ENCODE peak calls at places on chromosomes 2 and 18, in nine cellular contexts. One of them, this sample, is unnamed. For H3K4me1, the result is how much of the 10 kb centered on the place peaks cover.

GRCh38 chr2:47639469-47639868 is 143.5 kb upstream of the MSH6 start:
- DNase-seq in CD8-positive, alpha-beta memory T cell: no peak
- DNase-seq in H9: no peak
- DNase-seq in prostate gland: no peak
- DNase-seq in H1: no peak
- DNase-seq in mammary epithelial cell: no peak
- DNase-seq in small intestine: peak
- DNase-seq in suprapubic skin: no peak
- DNase-seq in IMR-90: no peak
- DNase-seq in this sample: no peak

GRCh38 chr18:45174755-45175154 is 440.5 kb upstream of the SLC14A2 start:
- DNase-seq in H1: no peak
- DNase-seq in suprapubic skin: no peak
- DNase-seq in mammary epithelial cell: no peak
- DNase-seq in small intestine: no peak
- DNase-seq in CD8-positive, alpha-beta memory T cell: no peak
- DNase-seq in IMR-90: no peak
- DNase-seq in H9: no peak
- DNase-seq in prostate gland: no peak
- DNase-seq in this sample: no peak

GRCh38 chr2:5693288-5694015 is 1.3 kb downstream of the SOX11 start:
- DNase-seq in prostate gland: no peak
- DNase-seq in H1: no peak
- DNase-seq in H9: peak
- DNase-seq in CD8-positive, alpha-beta memory T cell: no peak
- DNase-seq in suprapubic skin: no peak
- DNase-seq in mammary epithelial cell: peak
- DNase-seq in small intestine: no peak
- DNase-seq in IMR-90: peak
- DNase-seq in this sample: no peak

GRCh38 chr2:63831176-63831575 is 10.5 kb upstream of the UGP2 start:
- DNase-seq in H9: no peak
- DNase-seq in prostate gland: no peak
- DNase-seq in small intestine: no peak
- DNase-seq in mammary epithelial cell: no peak
- DNase-seq in H1: no peak
- DNase-seq in suprapubic skin: no peak
- DNase-seq in IMR-90: no peak
- DNase-seq in CD8-positive, alpha-beta memory T cell: no peak
- DNase-seq in this sample: no peak

GRCh38 chr18:11112218-11112750 is 37.1 kb downstream of the PIEZO2 start:
- DNase-seq in suprapubic skin: no peak
- DNase-seq in mammary epithelial cell: no peak
- DNase-seq in CD8-positive, alpha-beta memory T cell: no peak
- DNase-seq in prostate gland: no peak
- DNase-seq in H9: no peak
- DNase-seq in small intestine: no peak
- DNase-seq in H1: no peak
- DNase-seq in IMR-90: peak
- DNase-seq in this sample: no peak

GRCh38 chr2:21024198-21024597 is 19.7 kb downstream of the APOB start:
- DNase-seq in suprapubic skin: no peak
- DNase-seq in mammary epithelial cell: no peak
- DNase-seq in IMR-90: no peak
- DNase-seq in CD8-positive, alpha-beta memory T cell: no peak
- DNase-seq in H9: no peak
- DNase-seq in prostate gland: no peak
- DNase-seq in H1: no peak
- DNase-seq in small intestine: no peak
- DNase-seq in this sample: no peak

GRCh38 chr2:76180676-76181075 is 470.0 kb upstream of the GCFC2 start:
- DNase-seq in H9: no peak
- DNase-seq in mammary epithelial cell: no peak
- DNase-seq in small intestine: no peak
- DNase-seq in suprapubic skin: no peak
- DNase-seq in CD8-positive, alpha-beta memory T cell: no peak
- DNase-seq in IMR-90: no peak
- DNase-seq in H1: no peak
- DNase-seq in prostate gland: no peak
- DNase-seq in this sample: no peak

GRCh38 chr2:190497428-190497827 is 37.1 kb downstream of the NEMP2 start:
- DNase-seq in CD8-positive, alpha-beta memory T cell: no peak
- DNase-seq in H1: no peak
- DNase-seq in H9: no peak
- DNase-seq in suprapubic skin: no peak
- DNase-seq in small intestine: no peak
- DNase-seq in prostate gland: no peak
- DNase-seq in mammary epithelial cell: peak
- DNase-seq in IMR-90: no peak
- DNase-seq in this sample: no peak

GRCh38 chr2:48315847-48316194 is 214.1 kb upstream of the STON1 start:
- DNase-seq in H1: no peak
- DNase-seq in IMR-90: no peak
- DNase-seq in CD8-positive, alpha-beta memory T cell: peak
- DNase-seq in mammary epithelial cell: peak
- DNase-seq in suprapubic skin: no peak
- DNase-seq in prostate gland: no peak
- DNase-seq in small intestine: peak
- DNase-seq in H9: peak
- DNase-seq in this sample: no peak

GRCh38 chr2:224957540-224958465 is 84.5 kb downstream of the DOCK10 start:
- DNase-seq in small intestine: no peak
- DNase-seq in mammary epithelial cell: no peak
- DNase-seq in prostate gland: no peak
- DNase-seq in H9: no peak
- DNase-seq in H1: no peak
- DNase-seq in suprapubic skin: no peak
- DNase-seq in IMR-90: no peak
- DNase-seq in CD8-positive, alpha-beta memory T cell: no peak
- DNase-seq in this sample: no peak

GRCh38 chr18:77132369-77133050 is at the start of gene MBP:
- DNase-seq in small intestine: peak
- DNase-seq in IMR-90: no peak
- DNase-seq in CD8-positive, alpha-beta memory T cell: peak
- DNase-seq in H9: peak
- DNase-seq in suprapubic skin: no peak
- DNase-seq in mammary epithelial cell: peak
- DNase-seq in prostate gland: peak
- DNase-seq in H1: no peak
- DNase-seq in this sample: peak

GRCh38 chr2:66440692-66441091 is 5.8 kb downstream of the MEIS1 start:
- DNase-seq in small intestine: no peak
- DNase-seq in IMR-90: no peak
- DNase-seq in suprapubic skin: no peak
- DNase-seq in CD8-positive, alpha-beta memory T cell: no peak
- DNase-seq in prostate gland: no peak
- DNase-seq in H9: no peak
- DNase-seq in H1: no peak
- DNase-seq in mammary epithelial cell: no peak
- DNase-seq in this sample: peak

GRCh38 chr2:239523944-239524310 is 123.1 kb upstream of the HDAC4 start:
- DNase-seq in IMR-90: no peak
- DNase-seq in small intestine: no peak
- DNase-seq in H1: no peak
- DNase-seq in suprapubic skin: no peak
- DNase-seq in CD8-positive, alpha-beta memory T cell: no peak
- DNase-seq in H9: no peak
- DNase-seq in mammary epithelial cell: no peak
- DNase-seq in prostate gland: no peak
- DNase-seq in this sample: no peak

GRCh38 chr2:11343344-11343625 is 1.2 kb downstream of the ROCK2 start:
- DNase-seq in H1: no peak
- DNase-seq in H9: no peak
- DNase-seq in CD8-positive, alpha-beta memory T cell: no peak
- DNase-seq in IMR-90: no peak
- DNase-seq in suprapubic skin: no peak
- DNase-seq in mammary epithelial cell: peak
- DNase-seq in prostate gland: no peak
- DNase-seq in small intestine: no peak
- DNase-seq in this sample: no peak

GRCh38 chr2:162092008-162092390 is 18.0 kb upstream of the DPP4 start:
- DNase-seq in IMR-90: no peak
- DNase-seq in CD8-positive, alpha-beta memory T cell: no peak
- DNase-seq in suprapubic skin: no peak
- DNase-seq in prostate gland: no peak
- DNase-seq in H1: no peak
- DNase-seq in small intestine: no peak
- DNase-seq in mammary epithelial cell: no peak
- DNase-seq in H9: no peak
- DNase-seq in this sample: no peak
- H3K4me1 ChIP-seq in IMR-90: under half
- H3K4me1 ChIP-seq in CD8-positive, alpha-beta memory T cell: under half
- H3K4me1 ChIP-seq in suprapubic skin: under half
- H3K4me1 ChIP-seq in prostate gland: under half
- H3K4me1 ChIP-seq in H1: under half
- H3K4me1 ChIP-seq in small intestine: under half
- H3K4me1 ChIP-seq in mammary epithelial cell: half or more
- H3K4me1 ChIP-seq in H9: under half
- H3K4me1 ChIP-seq in this sample: under half

GRCh38 chr18:56473400-56474059 is 164.9 kb downstream of the TXNL1 start:
- DNase-seq in IMR-90: no peak
- DNase-seq in suprapubic skin: no peak
- DNase-seq in H9: no peak
- DNase-seq in prostate gland: no peak
- DNase-seq in CD8-positive, alpha-beta memory T cell: no peak
- DNase-seq in H1: no peak
- DNase-seq in small intestine: no peak
- DNase-seq in mammary epithelial cell: no peak
- DNase-seq in this sample: no peak
- H3K4me1 ChIP-seq in IMR-90: under half
- H3K4me1 ChIP-seq in suprapubic skin: under half
- H3K4me1 ChIP-seq in H9: under half
- H3K4me1 ChIP-seq in prostate gland: under half
- H3K4me1 ChIP-seq in CD8-positive, alpha-beta memory T cell: under half
- H3K4me1 ChIP-seq in H1: under half
- H3K4me1 ChIP-seq in small intestine: under half
- H3K4me1 ChIP-seq in mammary epithelial cell: under half
- H3K4me1 ChIP-seq in this sample: under half

GRCh38 chr2:218289639-218290315 is 2.5 kb downstream of the TMBIM1 start:
- DNase-seq in suprapubic skin: no peak
- DNase-seq in IMR-90: peak
- DNase-seq in small intestine: peak
- DNase-seq in H1: no peak
- DNase-seq in mammary epithelial cell: peak
- DNase-seq in H9: no peak
- DNase-seq in prostate gland: peak
- DNase-seq in CD8-positive, alpha-beta memory T cell: no peak
- DNase-seq in this sample: peak
- H3K4me1 ChIP-seq in suprapubic skin: half or more
- H3K4me1 ChIP-seq in IMR-90: under half
- H3K4me1 ChIP-seq in small intestine: under half
- H3K4me1 ChIP-seq in H1: under half
- H3K4me1 ChIP-seq in mammary epithelial cell: half or more
- H3K4me1 ChIP-seq in H9: under half
- H3K4me1 ChIP-seq in prostate gland: under half
- H3K4me1 ChIP-seq in CD8-positive, alpha-beta memory T cell: half or more
- H3K4me1 ChIP-seq in this sample: under half

DNA sequence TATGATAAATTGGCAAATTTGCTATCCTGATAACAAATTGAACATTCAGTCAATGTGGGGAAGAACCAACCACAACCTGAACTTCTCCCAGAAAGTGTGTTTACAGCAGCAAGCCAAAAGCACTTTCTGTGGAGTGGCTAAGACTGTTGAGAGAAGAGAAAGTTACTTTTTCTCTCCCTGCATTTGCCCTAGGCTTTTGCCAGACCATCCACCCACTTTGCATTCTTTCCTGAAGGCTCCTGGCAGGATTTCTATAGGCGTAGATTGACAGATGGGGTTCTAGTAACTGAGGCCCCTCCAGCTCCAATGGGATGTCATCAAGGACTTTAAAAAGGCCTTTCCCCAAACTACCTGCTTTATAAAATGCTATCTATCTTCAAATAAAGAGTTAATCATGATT is 215.2 kb downstream of the GULP1 start:
- DNase-seq in H9: no peak
- DNase-seq in mammary epithelial cell: no peak
- DNase-seq in suprapubic skin: no peak
- DNase-seq in H1: no peak
- DNase-seq in small intestine: no peak
- DNase-seq in CD8-positive, alpha-beta memory T cell: no peak
- DNase-seq in IMR-90: no peak
- DNase-seq in prostate gland: no peak
- DNase-seq in this sample: no peak
- H3K4me1 ChIP-seq in H9: under half
- H3K4me1 ChIP-seq in mammary epithelial cell: under half
- H3K4me1 ChIP-seq in suprapubic skin: under half
- H3K4me1 ChIP-seq in H1: under half
- H3K4me1 ChIP-seq in small intestine: under half
- H3K4me1 ChIP-seq in CD8-positive, alpha-beta memory T cell: under half
- H3K4me1 ChIP-seq in IMR-90: under half
- H3K4me1 ChIP-seq in prostate gland: under half
- H3K4me1 ChIP-seq in this sample: under half

GRCh38 chr2:42905341-42906114 is 113.1 kb upstream of the HAAO start:
- DNase-seq in H1: no peak
- DNase-seq in small intestine: no peak
- DNase-seq in IMR-90: no peak
- DNase-seq in CD8-positive, alpha-beta memory T cell: no peak
- DNase-seq in H9: no peak
- DNase-seq in prostate gland: no peak
- DNase-seq in mammary epithelial cell: no peak
- DNase-seq in suprapubic skin: no peak
- DNase-seq in this sample: peak
- H3K4me1 ChIP-seq in H1: under half
- H3K4me1 ChIP-seq in small intestine: under half
- H3K4me1 ChIP-seq in IMR-90: under half
- H3K4me1 ChIP-seq in CD8-positive, alpha-beta memory T cell: under half
- H3K4me1 ChIP-seq in H9: under half
- H3K4me1 ChIP-seq in prostate gland: under half
- H3K4me1 ChIP-seq in mammary epithelial cell: under half
- H3K4me1 ChIP-seq in suprapubic skin: half or more
- H3K4me1 ChIP-seq in this sample: under half

GRCh38 chr18:32877371-32877770 is 104.5 kb upstream of the KLHL14 start:
- DNase-seq in suprapubic skin: no peak
- DNase-seq in prostate gland: no peak
- DNase-seq in CD8-positive, alpha-beta memory T cell: no peak
- DNase-seq in mammary epithelial cell: no peak
- DNase-seq in IMR-90: no peak
- DNase-seq in H1: no peak
- DNase-seq in H9: no peak
- DNase-seq in small intestine: no peak
- DNase-seq in this sample: no peak
- H3K4me1 ChIP-seq in suprapubic skin: under half
- H3K4me1 ChIP-seq in prostate gland: under half
- H3K4me1 ChIP-seq in CD8-positive, alpha-beta memory T cell: under half
- H3K4me1 ChIP-seq in mammary epithelial cell: under half
- H3K4me1 ChIP-seq in IMR-90: under half
- H3K4me1 ChIP-seq in H1: under half
- H3K4me1 ChIP-seq in H9: under half
- H3K4me1 ChIP-seq in small intestine: under half
- H3K4me1 ChIP-seq in this sample: under half

GRCh38 chr2:125858366-125858765 is 797.6 kb upstream of the GYPC start:
- DNase-seq in prostate gland: no peak
- DNase-seq in H9: no peak
- DNase-seq in mammary epithelial cell: no peak
- DNase-seq in suprapubic skin: no peak
- DNase-seq in IMR-90: no peak
- DNase-seq in small intestine: no peak
- DNase-seq in H1: no peak
- DNase-seq in CD8-positive, alpha-beta memory T cell: no peak
- DNase-seq in this sample: no peak
- H3K4me1 ChIP-seq in prostate gland: under half
- H3K4me1 ChIP-seq in H9: under half
- H3K4me1 ChIP-seq in mammary epithelial cell: under half
- H3K4me1 ChIP-seq in suprapubic skin: under half
- H3K4me1 ChIP-seq in IMR-90: under half
- H3K4me1 ChIP-seq in small intestine: under half
- H3K4me1 ChIP-seq in H1: under half
- H3K4me1 ChIP-seq in CD8-positive, alpha-beta memory T cell: under half
- H3K4me1 ChIP-seq in this sample: under half